ENCODE peak calls at places on chromosomes 2 and 18, in five cellular contexts. F is A549, O is HL-60, R is ovary, K is lower lobe of right lung. J is an unnamed sample.
A peak's percentile ranks its signal among the peaks of the same experiment; 100 is the strongest.

GRCh38 chr2:121735520-121736074 is 1.1 kb downstream of the NIFK start:
- DNase-seq in R (no peak), K (no peak), F (peak; percentile 35), O (no peak), J (no peak)

GRCh38 chr2:39468574-39469331 is 31.7 kb upstream of the MAP4K3 start:
- DNase-seq in R (no peak), K (no peak), F (no peak), O (no peak), J (no peak)

GRCh38 chr2:167052825-167053224 is 164.5 kb downstream of the XIRP2 start:
- DNase-seq in K (no peak), F (no peak), R (no peak), O (no peak), J (no peak)

GRCh38 chr2:127103243-127104165 is 3.5 kb downstream of the BIN1 start:
- DNase-seq in R (no peak), F (no peak), K (no peak), O (no peak), J (peak; percentile 69)

GRCh38 chr2:62722679-62723078 is 17.2 kb downstream of the EHBP1 start:
- DNase-seq in K (no peak), O (no peak), R (no peak), F (no peak), J (no peak)

GRCh38 chr2:238378230-238379095 is 48.3 kb upstream of the ASB1 start:
- DNase-seq in R (no peak), F (no peak), O (no peak), K (no peak), J (no peak)

GRCh38 chr2:60337142-60337497 is 216.3 kb downstream of the BCL11A start:
- DNase-seq in F (no peak), R (no peak), K (no peak), O (no peak), J (no peak)

GRCh38 chr2:23495661-23496114 is 110.7 kb downstream of the KLHL29 start:
- DNase-seq in K (no peak), O (no peak), R (peak; percentile 68), F (no peak), J (no peak)

GRCh38 chr2:88600038-88600465 is 27.2 kb downstream of the EIF2AK3 start:
- DNase-seq in R (no peak), F (peak; percentile 91), O (peak; percentile 13), K (no peak), J (no peak)

GRCh38 chr2:179991344-179991743 is 15.8 kb downstream of the CWC22 start:
- DNase-seq in F (no peak), O (no peak), K (no peak), R (no peak), J (no peak)

GRCh38 chr2:46945671-46946070 is 30.1 kb upstream of the MCFD2 start:
- DNase-seq in O (no peak), F (no peak), R (no peak), K (no peak), J (no peak)
- H3K27ac ChIP-seq in O (peak overlapping the region; percentile 45), F (no peak overlapping the region), R (no peak overlapping the region), K (no peak overlapping the region), J (no peak overlapping the region)

DNA sequence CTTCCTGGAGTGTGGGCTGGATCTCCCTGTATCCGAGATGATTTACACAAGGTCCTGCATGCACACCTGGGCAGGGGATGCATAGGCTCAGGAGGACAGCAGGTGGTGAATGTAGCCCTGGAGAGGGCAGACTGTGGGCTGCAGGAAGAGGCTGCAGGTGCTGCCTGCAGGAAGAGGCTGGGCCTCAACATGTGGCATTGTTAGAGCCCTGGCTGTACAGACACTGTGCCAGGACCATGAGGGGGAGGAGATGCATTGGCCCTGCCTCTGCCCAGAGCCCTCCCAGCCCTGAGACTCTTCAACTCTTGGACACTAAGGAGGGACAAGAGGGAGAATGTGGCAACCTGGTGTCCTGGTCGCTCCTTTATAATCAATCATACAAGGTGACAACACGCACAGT is 392.8 kb downstream of the TNS1 start:
- DNase-seq in R (no peak), F (no peak), K (no peak), O (no peak), J (no peak)
- TF ChIP-seq CTCF in R (no peak), F (no peak), K (no peak), O (no peak), J (no peak)

DNA sequence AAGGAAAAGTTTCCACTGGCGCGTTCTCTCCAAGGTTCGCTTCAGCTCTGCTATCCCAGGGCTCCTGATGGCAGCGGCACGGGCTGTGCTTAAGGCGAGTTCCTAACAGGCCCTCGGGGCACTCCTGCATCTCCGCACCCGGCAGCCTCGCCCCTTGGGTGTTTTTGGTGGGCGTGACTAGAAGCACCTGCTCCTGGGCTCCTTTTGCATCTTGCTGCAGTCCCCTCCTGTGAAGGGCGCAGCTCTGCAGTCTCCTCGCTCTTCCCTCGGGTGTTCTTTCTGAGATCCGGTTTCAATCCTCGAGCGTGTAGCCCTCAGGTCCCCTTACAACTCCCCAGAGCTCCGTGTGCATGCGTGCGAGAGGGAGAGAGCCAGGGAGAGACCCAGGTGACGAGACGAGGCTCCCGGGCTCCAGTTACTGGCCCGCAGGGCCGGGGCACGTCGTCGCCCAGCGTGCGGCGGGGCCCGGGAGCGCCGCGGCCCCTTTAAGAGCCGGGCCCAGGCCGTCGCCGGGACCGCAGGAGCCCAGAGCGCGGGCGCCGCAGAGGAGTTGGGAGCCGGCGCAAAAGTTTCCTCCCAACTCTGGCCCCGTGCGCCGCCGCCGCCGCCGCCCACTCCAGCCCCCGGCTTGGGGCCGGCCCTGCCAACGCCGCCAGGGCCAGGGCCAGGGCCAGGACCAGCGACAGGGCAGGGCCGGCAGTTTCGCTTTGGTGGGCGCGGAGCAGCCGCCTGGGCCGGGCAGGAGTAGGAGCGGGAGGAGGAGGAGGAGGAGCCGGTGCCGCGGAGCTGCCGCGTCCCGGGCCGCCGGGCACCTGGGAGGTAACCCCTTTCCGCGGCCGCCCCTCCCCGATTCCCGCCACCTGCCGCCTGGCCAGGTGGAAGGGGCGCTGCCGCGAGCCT is at the start of gene PARD3B:
- DNase-seq in F (peak; percentile 57), O (no peak), K (peak; percentile 76), R (peak; percentile 77), J (peak; percentile 78)
- H3K4me3 ChIP-seq in F (peak within 1 kb of the TSS; percentile 98), O (peak within 1 kb of the TSS; percentile 38), K (peak within 1 kb of the TSS; percentile 81), R (peak within 1 kb of the TSS; percentile 83), J (peak within 1 kb of the TSS; percentile 89)

DNA sequence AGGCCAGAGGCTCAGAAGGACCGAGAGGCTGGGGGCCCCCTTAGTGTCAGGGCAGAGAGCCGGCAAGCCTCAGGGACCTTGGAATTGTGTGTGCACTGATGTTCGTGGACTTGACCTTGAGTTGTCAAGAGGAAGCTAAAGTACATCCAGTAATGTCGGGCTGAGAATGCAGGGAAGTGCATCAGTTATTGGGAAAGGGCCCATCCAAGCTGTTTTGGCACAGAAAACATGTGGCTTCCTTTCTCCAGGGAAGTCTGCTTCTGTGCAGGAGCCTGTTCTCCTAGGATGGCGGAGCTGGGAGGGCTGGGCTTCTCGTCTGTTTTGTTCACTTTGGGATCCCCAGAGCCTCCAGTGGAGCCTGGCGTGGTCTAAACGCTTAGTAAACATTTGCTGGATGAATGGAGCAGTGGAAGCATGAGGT is 23.7 kb downstream of the ATOH8 start:
- DNase-seq in F (no peak), K (no peak), R (peak; percentile 74), O (no peak), J (no peak)
- H3K27ac ChIP-seq in F (no peak overlapping the region), K (peak overlapping the region; percentile 27), R (no peak overlapping the region), O (no peak overlapping the region), J (peak overlapping the region; percentile 70)

GRCh38 chr2:20446280-20446916 is 476 bp upstream of the RHOB start:
- DNase-seq in O (no peak), K (peak; percentile 65), F (no peak), R (no peak), J (peak; percentile 83)

GRCh38 chr2:20448246-20449046 is 1.6 kb downstream of the RHOB start:
- DNase-seq in K (no peak), F (peak; percentile 46), R (peak; percentile 59), O (no peak), J (peak; percentile 69)

GRCh38 chr2:20449501-20450200 is 2.8 kb downstream of the RHOB start:
- DNase-seq in O (no peak), F (peak; percentile 42), K (no peak), R (no peak), J (peak; percentile 73)

GRCh38 chr2:20446917-20447436 is at the start of gene RHOB:
- DNase-seq in F (peak; percentile 99), K (peak; percentile 98), O (peak; percentile 81), R (peak; percentile 98), J (peak; percentile 99)

DNA sequence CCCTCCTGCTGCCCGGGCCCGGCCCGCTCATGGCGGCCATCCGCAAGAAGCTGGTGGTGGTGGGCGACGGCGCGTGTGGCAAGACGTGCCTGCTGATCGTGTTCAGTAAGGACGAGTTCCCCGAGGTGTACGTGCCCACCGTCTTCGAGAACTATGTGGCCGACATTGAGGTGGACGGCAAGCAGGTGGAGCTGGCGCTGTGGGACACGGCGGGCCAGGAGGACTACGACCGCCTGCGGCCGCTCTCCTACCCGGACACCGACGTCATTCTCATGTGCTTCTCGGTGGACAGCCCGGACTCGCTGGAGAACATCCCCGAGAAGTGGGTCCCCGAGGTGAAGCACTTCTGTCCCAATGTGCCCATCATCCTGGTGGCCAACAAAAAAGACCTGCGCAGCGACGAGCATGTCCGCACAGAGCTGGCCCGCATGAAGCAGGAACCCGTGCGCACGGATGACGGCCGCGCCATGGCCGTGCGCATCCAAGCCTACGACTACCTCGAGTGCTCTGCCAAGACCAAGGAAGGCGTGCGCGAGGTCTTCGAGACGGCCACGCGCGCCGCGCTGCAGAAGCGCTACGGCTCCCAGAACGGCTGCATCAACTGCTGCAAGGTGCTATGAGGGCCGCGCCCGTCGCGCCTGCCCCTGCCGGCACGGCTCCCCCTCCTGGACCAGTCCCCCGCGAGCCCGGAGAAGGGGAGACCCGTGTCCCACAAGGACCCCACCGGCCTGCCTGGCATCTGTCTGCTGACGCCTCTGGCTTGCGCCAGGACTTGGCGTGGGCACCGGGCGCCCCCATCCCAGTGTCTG is 767 bp downstream of the RHOB start:
- DNase-seq in K (peak; percentile 75), O (no peak), F (peak; percentile 63), R (peak; percentile 78), J (peak; percentile 83)
- TF ChIP-seq CTCF in K (no peak), O (no peak), F (no peak), R (no peak), J (no peak)

DNA sequence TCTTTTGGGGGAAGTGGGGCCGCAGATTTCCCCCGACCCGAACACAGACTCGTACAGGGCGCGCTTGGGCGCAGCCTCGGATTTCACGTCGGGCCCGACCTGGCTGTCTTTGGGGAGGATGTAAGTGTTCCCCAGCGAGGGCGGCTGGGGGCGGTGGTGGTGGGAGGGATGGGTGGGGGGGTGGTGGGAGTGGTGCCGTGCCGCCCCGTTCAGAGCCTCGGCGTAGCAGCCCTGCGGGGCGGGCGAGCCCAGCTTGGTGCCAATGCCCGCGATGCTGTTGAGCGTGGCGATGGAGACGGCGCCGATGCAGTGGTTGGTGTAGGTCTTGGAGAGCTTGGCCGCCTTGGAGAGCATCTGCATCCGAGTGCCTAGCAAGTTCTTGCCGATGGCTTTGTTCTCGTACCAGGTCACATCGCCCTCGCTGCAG is 1.5 kb downstream of the KCTD1 start:
- DNase-seq in O (no peak), R (peak; percentile 39), F (no peak), K (no peak), J (no peak)
- H3K4me3 ChIP-seq in O (no peak overlapping the region), R (no peak overlapping the region), F (peak overlapping the region; percentile 91), K (peak overlapping the region; percentile 77), J (peak overlapping the region; percentile 86)

DNA sequence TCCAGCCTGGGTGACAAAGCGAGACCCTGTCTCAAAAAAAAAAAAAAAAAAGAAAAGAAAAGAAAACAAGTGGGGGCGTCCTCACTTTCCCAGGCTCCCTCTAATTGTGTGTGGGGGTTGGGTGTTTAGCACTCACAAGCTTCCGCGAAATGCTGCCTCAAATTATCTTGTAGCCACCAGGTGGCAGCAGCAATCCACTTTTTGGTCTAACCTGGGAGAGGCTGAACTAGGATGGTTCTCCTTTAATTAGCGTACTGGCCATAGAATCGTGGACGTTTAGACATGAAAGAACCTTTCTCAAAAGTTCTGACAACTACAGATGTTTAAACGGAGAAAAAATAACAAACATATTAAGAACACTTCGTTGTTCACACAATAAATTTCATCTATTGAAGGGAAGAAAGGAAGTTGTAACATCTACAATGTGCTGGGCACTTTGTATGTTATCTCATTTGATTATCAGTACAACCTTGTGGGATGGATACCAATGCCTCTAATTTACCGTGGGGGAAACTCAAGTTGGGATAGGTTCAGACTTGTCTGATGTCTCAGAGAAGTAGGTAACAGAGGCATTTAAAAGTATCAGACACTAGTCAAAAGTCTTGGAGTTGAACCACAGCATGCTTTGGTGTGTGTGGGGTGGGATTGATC is 122.7 kb upstream of the NABP1 start:
- DNase-seq in K (peak; percentile 71), R (peak; percentile 82), O (peak; percentile 50), F (peak; percentile 76), J (peak; percentile 79)
- H3K27ac ChIP-seq in K (no peak overlapping the region), R (no peak overlapping the region), O (no peak overlapping the region), F (peak overlapping the region; percentile 7), J (no peak overlapping the region)